ENCODE peak calls at places on chromosomes 3 and 15, in seven cellular contexts. A is CD8-positive, alpha-beta T cell; F is astrocyte of the cerebellum; Z is GM06990; R is cardiac fibroblast; X is fibroblast of pulmonary artery; U is brain microvascular endothelial cell. D is an unnamed sample.

GRCh38 chr3:15860014-15860934 is 62.5 kb upstream of the ANKRD28 start:
- DNase-seq in A (peak), U (peak), X (peak), R (peak), F (peak), Z (peak), D (no peak)

GRCh38 chr3:62696011-62696410 is 179.2 kb downstream of the CADPS start:
- DNase-seq in A (no peak), F (no peak), X (no peak), R (no peak), U (no peak), Z (no peak), D (no peak)

GRCh38 chr3:71504250-71505036 is 79.1 kb downstream of the FOXP1 start:
- DNase-seq in A (no peak), U (peak), Z (no peak), F (peak), X (peak), R (peak), D (peak)

GRCh38 chr3:124565013-124565412 is 165.2 kb upstream of the UMPS start:
- DNase-seq in U (peak), F (peak), A (peak), Z (no peak), X (peak), R (peak), D (no peak)

GRCh38 chr3:70996082-70996481 is 587.4 kb downstream of the FOXP1 start:
- DNase-seq in A (no peak), U (no peak), Z (no peak), F (no peak), R (no peak), X (no peak), D (no peak)

GRCh38 chr3:42852443-42852842 is 23.2 kb downstream of the CYP8B1 start:
- DNase-seq in A (no peak), U (no peak), X (no peak), Z (no peak), F (no peak), R (peak), D (no peak)

GRCh38 chr3:30686799-30687198 is 80.4 kb downstream of the TGFBR2 start:
- DNase-seq in R (no peak), F (no peak), Z (no peak), U (no peak), X (no peak), A (no peak), D (no peak)

GRCh38 chr15:101233651-101234281 is 18.1 kb downstream of the CHSY1 start:
- DNase-seq in R (no peak), A (no peak), U (no peak), F (no peak), X (no peak), Z (no peak), D (no peak)

GRCh38 chr15:25437751-25438600 is 848 bp downstream of the UBE3A start:
- DNase-seq in X (peak), F (no peak), A (peak), Z (peak), U (peak), R (peak), D (peak)

GRCh38 chr3:64327039-64327804 is 102.0 kb upstream of the PRICKLE2 start:
- DNase-seq in Z (no peak), F (no peak), X (peak), U (no peak), R (peak), A (no peak), D (no peak)

GRCh38 chr3:146250449-146251382 is at the start of gene PLSCR4:
- DNase-seq in F (no peak), R (peak), A (no peak), U (peak), Z (peak), X (peak), D (peak)

GRCh38 chr15:84828433-84828908 is 11.3 kb downstream of the ALPK3 start:
- DNase-seq in A (no peak), Z (no peak), F (no peak), U (no peak), R (no peak), X (peak), D (no peak)

GRCh38 chr15:29309139-29309538 is 39.5 kb upstream of the NSMCE3 start:
- DNase-seq in U (no peak), Z (peak), X (no peak), F (no peak), A (no peak), R (no peak), D (no peak)

GRCh38 chr3:58161435-58162398 is 49.1 kb downstream of the DNASE1L3 start:
- DNase-seq in Z (no peak), F (peak), U (peak), X (peak), R (peak), A (no peak), D (peak)

GRCh38 chr15:25055356-25056068 is 100.7 kb downstream of the SNRPN start:
- DNase-seq in X (no peak), Z (no peak), U (no peak), F (no peak), R (no peak), A (no peak), D (no peak)

GRCh38 chr15:98294126-98294525 is 333.6 kb downstream of the ARRDC4 start:
- DNase-seq in R (no peak), A (no peak), X (no peak), Z (no peak), F (no peak), U (no peak), D (no peak)

GRCh38 chr15:90895571-90896117 is 7.5 kb upstream of the MAN2A2 start:
- DNase-seq in F (no peak), U (no peak), A (no peak), Z (no peak), X (peak), R (no peak), D (no peak)

GRCh38 chr15:94229591-94230365 is 1.6 kb upstream of the MCTP2 start:
- DNase-seq in F (no peak), A (peak), R (no peak), Z (peak), X (no peak), U (no peak), D (no peak)

GRCh38 chr15:34514251-34514760 is 69.1 kb downstream of the GOLGA8B start:
- DNase-seq in A (peak), X (peak), R (peak), F (no peak), U (no peak), Z (peak), D (no peak)

GRCh38 chr15:84883916-84884781 is at the start of gene SLC28A1:
- DNase-seq in X (no peak), A (no peak), Z (no peak), F (no peak), R (no peak), U (no peak), D (no peak)

GRCh38 chr3:177015881-177016280 is 181.4 kb downstream of the TBL1XR1 start:
- DNase-seq in F (no peak), Z (no peak), X (no peak), R (no peak), A (no peak), U (no peak), D (no peak)

GRCh38 chr3:195717416-195717815 is 3.4 kb upstream of the MUC20 start:
- DNase-seq in Z (no peak), A (no peak), U (no peak), X (no peak), R (no peak), F (no peak), D (no peak)

GRCh38 chr3:89565098-89565497 is 457.7 kb downstream of the EPHA3 start:
- DNase-seq in Z (no peak), A (no peak), R (no peak), X (no peak), F (no peak), U (peak), D (no peak)

GRCh38 chr15:73617310-73617709 is 15.9 kb downstream of the NPTN start:
- DNase-seq in Z (no peak), A (no peak), X (no peak), F (peak), U (no peak), R (no peak), D (no peak)

GRCh38 chr3:98690876-98691275 is 72.3 kb upstream of the ST3GAL6 start:
- DNase-seq in F (no peak), Z (no peak), U (peak), X (peak), R (peak), A (no peak), D (no peak)

GRCh38 chr3:141353652-141354495 is 14.4 kb upstream of the ZBTB38 start:
- DNase-seq in X (peak), F (no peak), R (peak), A (no peak), U (no peak), Z (no peak), D (no peak)

GRCh38 chr15:65032823-65033537 is 3.5 kb upstream of the MTFMT start:
- DNase-seq in X (peak), Z (peak), R (peak), U (peak), A (peak), F (no peak), D (no peak)

GRCh38 chr3:186382217-186382885 is 20.3 kb upstream of the DGKG start:
- DNase-seq in Z (no peak), U (no peak), X (no peak), A (no peak), R (no peak), F (no peak), D (no peak)

GRCh38 chr15:57747206-57747605 is 40.7 kb downstream of the POLR2M start:
- DNase-seq in R (no peak), A (no peak), Z (no peak), U (no peak), F (no peak), X (no peak), D (no peak)

GRCh38 chr3:140585828-140586227 is 92.0 kb upstream of the TRIM42 start:
- DNase-seq in A (no peak), X (peak), U (peak), R (peak), F (peak), Z (no peak), D (peak)

GRCh38 chr3:140128217-140129137 is 193.5 kb downstream of the CLSTN2 start:
- DNase-seq in U (peak), A (no peak), X (peak), F (no peak), R (peak), Z (peak), D (no peak)

GRCh38 chr3:16496408-16497222 is 16.9 kb downstream of the RFTN1 start:
- DNase-seq in U (no peak), A (no peak), Z (no peak), R (no peak), X (peak), F (no peak), D (no peak)

GRCh38 chr3:119769394-119770149 is 12.3 kb upstream of the NR1I2 start:
- DNase-seq in X (peak), Z (no peak), A (no peak), F (no peak), U (peak), R (peak), D (peak)

GRCh38 chr3:41690766-41691563 is 270.9 kb downstream of the ULK4 start:
- DNase-seq in U (no peak), Z (no peak), F (no peak), R (peak), A (no peak), X (peak), D (no peak)

GRCh38 chr15:48643236-48643635 is 2.3 kb downstream of the FBN1 start:
- DNase-seq in R (peak), Z (no peak), X (no peak), F (no peak), U (no peak), A (no peak), D (no peak)
- H3K4me3 ChIP-seq in R (peak), Z (no peak), X (peak), F (peak), U (peak), A (no peak), D (peak)

DNA sequence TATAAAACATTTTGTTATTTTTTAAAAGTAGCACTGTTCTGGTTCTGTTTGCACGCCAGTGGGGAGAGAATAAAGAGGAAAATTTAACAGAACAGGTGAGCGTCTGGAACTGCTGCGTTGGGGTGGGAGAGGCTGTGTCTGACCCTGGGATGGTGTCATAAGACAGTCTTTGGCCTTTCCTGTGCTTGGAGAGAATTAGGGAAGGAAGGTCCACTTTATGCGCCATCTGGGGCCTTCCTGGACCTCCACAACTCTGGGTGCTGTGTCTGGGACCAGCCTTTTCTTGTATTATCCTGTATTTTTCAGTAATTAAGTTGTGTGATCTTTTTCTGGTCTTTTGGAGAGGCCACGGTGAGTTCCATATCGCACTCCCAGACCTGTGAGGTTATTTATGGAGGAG is 3.3 kb downstream of the FAM43A start:
- DNase-seq in Z (no peak), F (no peak), U (no peak), X (no peak), R (no peak), A (no peak), D (no peak)
- H3K4me3 ChIP-seq in Z (no peak), F (peak), U (peak), X (peak), R (peak), A (no peak), D (peak)

DNA sequence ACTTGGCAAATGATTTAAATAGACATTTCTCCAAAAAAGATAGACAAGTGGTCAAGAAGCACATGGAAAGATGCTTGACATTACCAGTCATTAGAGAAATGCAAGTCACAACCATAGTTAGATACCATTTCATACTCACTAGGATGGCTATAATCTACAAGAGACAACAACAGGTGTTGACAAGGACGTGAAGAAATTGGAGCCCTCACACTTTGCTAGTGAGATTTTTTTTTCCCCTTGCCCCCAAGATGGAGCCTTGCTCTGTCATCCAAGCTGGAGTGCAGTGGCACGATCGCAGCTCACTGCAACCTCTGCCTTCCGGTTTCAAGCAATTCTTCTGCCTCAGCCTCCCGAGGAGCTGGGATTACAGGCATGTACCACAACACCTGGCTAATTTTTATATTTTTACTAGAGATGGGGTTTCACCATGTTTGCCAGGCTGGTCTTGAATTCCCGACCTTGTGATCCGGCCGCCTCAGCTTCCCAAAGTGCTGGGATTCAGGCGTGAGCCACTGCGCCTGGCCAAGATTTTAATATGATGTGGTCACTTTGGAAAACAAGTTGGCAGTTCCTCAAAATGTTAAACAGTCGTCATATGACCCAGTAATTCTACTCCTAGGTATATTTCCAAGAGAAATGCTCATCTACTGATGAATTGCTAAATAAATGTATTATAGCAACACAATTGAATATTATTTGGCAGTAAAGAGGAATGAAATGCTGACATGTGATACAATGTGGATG is 103.3 kb downstream of the ATG7 start:
- DNase-seq in F (no peak), U (no peak), A (no peak), X (no peak), R (no peak), Z (no peak), D (no peak)
- H3K4me3 ChIP-seq in F (no peak), U (no peak), A (no peak), X (no peak), R (no peak), Z (no peak), D (no peak)

GRCh38 chr3:53496984-53497383 is 2.6 kb downstream of the CACNA1D start:
- DNase-seq in X (no peak), U (no peak), F (no peak), A (no peak), Z (no peak), R (no peak), D (no peak)

GRCh38 chr3:53493618-53493996 is 804 bp upstream of the CACNA1D start:
- DNase-seq in Z (no peak), F (no peak), A (no peak), X (no peak), U (no peak), R (no peak), D (no peak)

GRCh38 chr3:53495518-53496501 is 1.4 kb downstream of the CACNA1D start:
- DNase-seq in X (no peak), U (no peak), Z (peak), R (no peak), A (no peak), F (no peak), D (no peak)

GRCh38 chr3:53495091-53495517 is 693 bp downstream of the CACNA1D start:
- DNase-seq in Z (peak), A (no peak), U (no peak), F (no peak), R (no peak), X (no peak), D (no peak)

GRCh38 chr3:53493997-53494791 is at the start of gene CACNA1D:
- DNase-seq in A (no peak), Z (peak), U (no peak), X (no peak), R (peak), F (no peak), D (no peak)
- H3K4me3 ChIP-seq in A (no peak), Z (peak), U (peak), X (peak), R (no peak), F (peak), D (peak)

DNA sequence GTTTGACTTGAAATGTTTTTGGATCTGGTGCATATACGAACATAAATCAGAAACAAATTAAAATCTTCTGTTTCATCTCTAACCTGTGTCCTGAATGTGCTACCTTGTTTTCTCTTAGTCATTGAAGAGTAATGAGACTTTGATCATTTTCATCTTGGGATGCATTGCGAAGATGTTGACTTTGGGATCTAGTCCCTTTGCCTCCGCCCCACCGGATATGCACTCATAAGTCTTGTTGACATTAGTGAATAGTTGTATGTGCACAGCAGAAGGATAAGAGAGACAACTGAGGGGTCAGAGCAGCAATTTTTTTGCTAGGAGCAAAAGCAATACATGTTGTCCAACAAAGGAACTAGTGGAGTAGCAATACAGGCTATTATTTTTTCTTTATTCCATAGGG is 35.9 kb upstream of the SPRED1 start:
- DNase-seq in R (no peak), U (peak), X (peak), A (no peak), F (no peak), Z (no peak), D (no peak)
- H3K4me3 ChIP-seq in R (no peak), U (no peak), X (no peak), A (no peak), F (no peak), Z (no peak), D (no peak)

GRCh38 chr3:55159711-55160110 is 231.9 kb upstream of the LRTM1 start:
- DNase-seq in R (no peak), U (no peak), F (no peak), Z (no peak), A (no peak), X (no peak), D (no peak)
- H3K4me3 ChIP-seq in R (no peak), U (no peak), F (no peak), Z (no peak), A (no peak), X (no peak), D (no peak)

DNA sequence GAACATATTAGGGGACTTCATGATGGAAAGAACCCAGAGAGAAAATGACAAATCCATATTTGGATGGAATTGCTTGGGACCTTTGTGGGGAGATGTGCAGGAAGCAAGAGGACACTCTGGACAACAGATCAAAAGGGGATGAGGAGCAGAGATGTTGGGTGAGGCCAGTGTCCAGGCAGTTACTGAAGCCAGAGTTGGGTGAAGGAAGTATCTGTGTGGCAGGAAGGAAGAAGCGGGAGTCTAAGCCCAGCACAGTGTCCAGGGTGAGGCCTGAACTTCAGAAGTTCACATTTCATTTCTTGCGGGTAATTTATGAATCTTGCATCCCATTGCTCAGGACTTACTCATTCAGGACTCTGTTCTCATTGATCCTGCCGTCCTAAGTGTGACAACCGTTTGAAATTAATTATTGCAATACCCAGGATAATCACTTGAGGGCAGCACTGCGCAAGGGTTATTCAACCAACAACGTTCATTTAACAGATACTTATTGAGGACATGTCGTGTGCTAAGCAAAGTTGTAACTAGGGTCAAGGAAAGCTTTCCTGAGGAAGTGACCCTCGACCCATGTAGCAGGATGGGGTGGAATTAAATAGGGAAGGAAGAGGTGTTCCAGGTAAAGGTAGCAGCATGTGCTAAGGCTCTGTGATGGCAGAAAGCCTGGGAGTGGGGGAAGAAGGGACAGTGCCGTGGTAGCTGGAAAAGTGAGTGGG is 61.3 kb upstream of the CMTM8 start:
- DNase-seq in X (peak), A (peak), Z (no peak), F (peak), U (peak), R (peak), D (no peak)
- H3K4me3 ChIP-seq in X (no peak), A (no peak), Z (no peak), F (no peak), U (no peak), R (no peak), D (no peak)

DNA sequence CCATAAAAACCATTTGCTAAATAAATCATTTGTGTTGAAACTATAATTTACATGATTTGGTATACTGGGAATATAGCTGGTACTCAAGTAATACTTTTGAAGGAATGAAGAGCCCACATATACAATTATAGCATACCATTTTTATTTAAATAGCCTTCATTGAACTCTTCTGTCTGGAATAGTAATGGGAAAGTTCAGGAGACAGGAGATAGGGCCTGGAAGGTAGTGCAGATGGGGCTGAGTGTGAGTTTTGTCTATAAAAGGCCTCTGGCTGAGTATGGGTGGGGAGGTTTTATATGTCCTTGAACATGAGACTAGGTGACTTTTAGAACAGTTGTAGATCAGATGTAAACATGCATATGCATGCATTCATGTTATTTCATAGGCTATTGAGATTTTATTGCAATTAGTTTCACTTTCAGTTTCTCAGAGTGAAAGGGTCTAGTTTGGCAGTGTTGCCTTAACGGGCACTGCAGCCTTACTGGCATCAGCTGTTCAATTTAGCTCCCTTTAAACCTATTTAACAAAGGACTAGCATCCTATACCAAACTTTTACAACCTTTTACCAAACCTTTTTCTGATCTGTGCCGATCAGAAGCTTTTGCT is 27.2 kb downstream of the CGGBP1 start:
- DNase-seq in A (peak), R (peak), F (no peak), X (peak), U (peak), Z (peak), D (peak)
- H3K4me3 ChIP-seq in A (peak), R (peak), F (peak), X (peak), U (peak), Z (peak), D (peak)